ENCODE peak calls at places on chromosomes 13 and 19, in seven cellular contexts. One of them, this sample, is unnamed.

GRCh38 chr13:23433171-23434153 is at the start of gene SACS:
- DNase-seq in heart left ventricle: no peak
- DNase-seq in esophagus muscularis mucosa: peak; percentile 91
- DNase-seq in thyroid gland: no peak
- DNase-seq in adrenal gland: peak; percentile 61
- DNase-seq in uterus: no peak
- DNase-seq in H1: peak; percentile 83
- DNase-seq in this sample: no peak

GRCh38 chr13:44884076-44884729 is 105.1 kb downstream of the NUFIP1 start:
- DNase-seq in uterus: no peak
- DNase-seq in esophagus muscularis mucosa: no peak
- DNase-seq in H1: no peak
- DNase-seq in thyroid gland: no peak
- DNase-seq in heart left ventricle: no peak
- DNase-seq in adrenal gland: no peak
- DNase-seq in this sample: no peak

GRCh38 chr19:310141-310651 is 19.0 kb upstream of the PLPP2 start:
- DNase-seq in uterus: peak; percentile 24
- DNase-seq in H1: no peak
- DNase-seq in thyroid gland: no peak
- DNase-seq in heart left ventricle: no peak
- DNase-seq in esophagus muscularis mucosa: no peak
- DNase-seq in adrenal gland: no peak
- DNase-seq in this sample: peak; percentile 79

GRCh38 chr13:45349438-45349837 is 8.5 kb upstream of the TPT1 start:
- DNase-seq in adrenal gland: no peak
- DNase-seq in H1: no peak
- DNase-seq in heart left ventricle: no peak
- DNase-seq in uterus: no peak
- DNase-seq in esophagus muscularis mucosa: no peak
- DNase-seq in thyroid gland: no peak
- DNase-seq in this sample: no peak

GRCh38 chr13:27665333-27665732 is 43.6 kb downstream of the POLR1D start:
- DNase-seq in uterus: no peak
- DNase-seq in esophagus muscularis mucosa: no peak
- DNase-seq in H1: no peak
- DNase-seq in adrenal gland: no peak
- DNase-seq in thyroid gland: no peak
- DNase-seq in heart left ventricle: no peak
- DNase-seq in this sample: no peak

GRCh38 chr19:31511098-31511497 is 161.9 kb upstream of the TSHZ3 start:
- DNase-seq in thyroid gland: no peak
- DNase-seq in H1: peak; percentile 16
- DNase-seq in heart left ventricle: no peak
- DNase-seq in esophagus muscularis mucosa: peak; percentile 85
- DNase-seq in uterus: no peak
- DNase-seq in adrenal gland: no peak
- DNase-seq in this sample: no peak

GRCh38 chr19:50555447-50556235 is 12.6 kb downstream of the LRRC4B start:
- DNase-seq in esophagus muscularis mucosa: no peak
- DNase-seq in heart left ventricle: no peak
- DNase-seq in H1: peak; percentile 67
- DNase-seq in adrenal gland: no peak
- DNase-seq in thyroid gland: no peak
- DNase-seq in uterus: no peak
- DNase-seq in this sample: no peak

GRCh38 chr19:28691683-28692082 is 521.3 kb downstream of the UQCRFS1 start:
- DNase-seq in uterus: no peak
- DNase-seq in H1: no peak
- DNase-seq in heart left ventricle: no peak
- DNase-seq in thyroid gland: no peak
- DNase-seq in adrenal gland: no peak
- DNase-seq in esophagus muscularis mucosa: no peak
- DNase-seq in this sample: no peak

GRCh38 chr19:38145627-38146026 is 78.4 kb downstream of the DPF1 start:
- DNase-seq in uterus: no peak
- DNase-seq in H1: no peak
- DNase-seq in esophagus muscularis mucosa: no peak
- DNase-seq in adrenal gland: no peak
- DNase-seq in thyroid gland: no peak
- DNase-seq in heart left ventricle: no peak
- DNase-seq in this sample: no peak

GRCh38 chr13:44934724-44935123 is 54.5 kb downstream of the NUFIP1 start:
- DNase-seq in thyroid gland: no peak
- DNase-seq in heart left ventricle: no peak
- DNase-seq in esophagus muscularis mucosa: no peak
- DNase-seq in adrenal gland: no peak
- DNase-seq in uterus: no peak
- DNase-seq in H1: no peak
- DNase-seq in this sample: no peak

GRCh38 chr13:51479199-51479523 is 26.3 kb upstream of the INTS6 start:
- DNase-seq in thyroid gland: no peak
- DNase-seq in esophagus muscularis mucosa: no peak
- DNase-seq in heart left ventricle: no peak
- DNase-seq in uterus: no peak
- DNase-seq in H1: no peak
- DNase-seq in adrenal gland: no peak
- DNase-seq in this sample: no peak

GRCh38 chr13:24683833-24684599 is 3.8 kb downstream of the ATP12A start:
- DNase-seq in H1: peak; percentile 88
- DNase-seq in heart left ventricle: peak; percentile 41
- DNase-seq in thyroid gland: peak; percentile 75
- DNase-seq in uterus: no peak
- DNase-seq in esophagus muscularis mucosa: no peak
- DNase-seq in adrenal gland: peak; percentile 73
- DNase-seq in this sample: peak; percentile 63

GRCh38 chr13:41494202-41494601 is 36.9 kb downstream of the RGCC start:
- DNase-seq in H1: no peak
- DNase-seq in heart left ventricle: peak; percentile 64
- DNase-seq in uterus: no peak
- DNase-seq in thyroid gland: no peak
- DNase-seq in adrenal gland: no peak
- DNase-seq in esophagus muscularis mucosa: peak; percentile 89
- DNase-seq in this sample: no peak

GRCh38 chr13:27919934-27920676 is at the start of gene PDX1:
- DNase-seq in adrenal gland: no peak
- DNase-seq in uterus: no peak
- DNase-seq in heart left ventricle: no peak
- DNase-seq in thyroid gland: peak; percentile 21
- DNase-seq in H1: peak; percentile 81
- DNase-seq in esophagus muscularis mucosa: no peak
- DNase-seq in this sample: no peak

GRCh38 chr19:50720921-50721291 is 1.3 kb upstream of the SHANK1 start:
- DNase-seq in esophagus muscularis mucosa: no peak
- DNase-seq in adrenal gland: no peak
- DNase-seq in thyroid gland: no peak
- DNase-seq in heart left ventricle: no peak
- DNase-seq in uterus: no peak
- DNase-seq in H1: peak; percentile 61
- DNase-seq in this sample: no peak

GRCh38 chr19:46719629-46720515 is 3.0 kb upstream of the PRKD2 start:
- DNase-seq in adrenal gland: no peak
- DNase-seq in uterus: no peak
- DNase-seq in esophagus muscularis mucosa: no peak
- DNase-seq in heart left ventricle: no peak
- DNase-seq in thyroid gland: no peak
- DNase-seq in H1: no peak
- DNase-seq in this sample: no peak

GRCh38 chr19:46720516-46721239 is 3.8 kb upstream of the PRKD2 start:
- DNase-seq in esophagus muscularis mucosa: no peak
- DNase-seq in uterus: no peak
- DNase-seq in thyroid gland: no peak
- DNase-seq in adrenal gland: no peak
- DNase-seq in heart left ventricle: no peak
- DNase-seq in H1: no peak
- DNase-seq in this sample: no peak

GRCh38 chr19:46718157-46718933 is 1.4 kb upstream of the PRKD2 start:
- DNase-seq in H1: peak; percentile 61
- DNase-seq in adrenal gland: peak; percentile 53
- DNase-seq in esophagus muscularis mucosa: no peak
- DNase-seq in thyroid gland: peak; percentile 28
- DNase-seq in uterus: no peak
- DNase-seq in heart left ventricle: no peak
- DNase-seq in this sample: peak; percentile 79

GRCh38 chr19:46717716-46718143 is 816 bp upstream of the PRKD2 start:
- DNase-seq in thyroid gland: no peak
- DNase-seq in esophagus muscularis mucosa: no peak
- DNase-seq in H1: peak; percentile 58
- DNase-seq in adrenal gland: no peak
- DNase-seq in heart left ventricle: no peak
- DNase-seq in uterus: no peak
- DNase-seq in this sample: peak; percentile 79

GRCh38 chr19:46718934-46719551 is 2.1 kb upstream of the PRKD2 start:
- DNase-seq in adrenal gland: no peak
- DNase-seq in heart left ventricle: no peak
- DNase-seq in esophagus muscularis mucosa: no peak
- DNase-seq in H1: no peak
- DNase-seq in thyroid gland: no peak
- DNase-seq in uterus: no peak
- DNase-seq in this sample: no peak
- TF ChIP-seq POLR2A in adrenal gland: no peak
- TF ChIP-seq POLR2A in heart left ventricle: no peak
- TF ChIP-seq POLR2A in esophagus muscularis mucosa: no peak
- TF ChIP-seq POLR2A in H1: no peak
- TF ChIP-seq POLR2A in thyroid gland: no peak
- TF ChIP-seq POLR2A in uterus: no peak
- TF ChIP-seq POLR2A in this sample: no peak

GRCh38 chr13:21894703-21895699 is 224.1 kb downstream of the FGF9 start:
- DNase-seq in esophagus muscularis mucosa: no peak
- DNase-seq in thyroid gland: no peak
- DNase-seq in adrenal gland: no peak
- DNase-seq in H1: no peak
- DNase-seq in heart left ventricle: no peak
- DNase-seq in uterus: no peak
- DNase-seq in this sample: no peak
- TF ChIP-seq POLR2A in esophagus muscularis mucosa: no peak
- TF ChIP-seq POLR2A in thyroid gland: no peak
- TF ChIP-seq POLR2A in adrenal gland: no peak
- TF ChIP-seq POLR2A in H1: no peak
- TF ChIP-seq POLR2A in heart left ventricle: no peak
- TF ChIP-seq POLR2A in uterus: no peak
- TF ChIP-seq POLR2A in this sample: no peak

GRCh38 chr13:79667771-79668170 is 186.8 kb downstream of the NDFIP2 start:
- DNase-seq in heart left ventricle: no peak
- DNase-seq in adrenal gland: no peak
- DNase-seq in uterus: no peak
- DNase-seq in esophagus muscularis mucosa: no peak
- DNase-seq in thyroid gland: no peak
- DNase-seq in H1: no peak
- DNase-seq in this sample: no peak

GRCh38 chr13:79660361-79660760 is 179.4 kb downstream of the NDFIP2 start:
- DNase-seq in adrenal gland: no peak
- DNase-seq in heart left ventricle: no peak
- DNase-seq in esophagus muscularis mucosa: no peak
- DNase-seq in thyroid gland: no peak
- DNase-seq in H1: no peak
- DNase-seq in uterus: no peak
- DNase-seq in this sample: no peak

GRCh38 chr13:79662882-79663281 is 181.9 kb downstream of the NDFIP2 start:
- DNase-seq in adrenal gland: no peak
- DNase-seq in uterus: no peak
- DNase-seq in heart left ventricle: no peak
- DNase-seq in H1: no peak
- DNase-seq in thyroid gland: no peak
- DNase-seq in esophagus muscularis mucosa: no peak
- DNase-seq in this sample: no peak

GRCh38 chr13:79663420-79663819 is 182.5 kb downstream of the NDFIP2 start:
- DNase-seq in heart left ventricle: no peak
- DNase-seq in esophagus muscularis mucosa: no peak
- DNase-seq in adrenal gland: no peak
- DNase-seq in thyroid gland: no peak
- DNase-seq in uterus: no peak
- DNase-seq in H1: no peak
- DNase-seq in this sample: no peak

GRCh38 chr13:79663977-79664636 is 183.2 kb downstream of the NDFIP2 start:
- DNase-seq in adrenal gland: no peak
- DNase-seq in thyroid gland: no peak
- DNase-seq in esophagus muscularis mucosa: no peak
- DNase-seq in uterus: no peak
- DNase-seq in heart left ventricle: peak; percentile 37
- DNase-seq in H1: no peak
- DNase-seq in this sample: no peak
- TF ChIP-seq POLR2A in adrenal gland: no peak
- TF ChIP-seq POLR2A in thyroid gland: no peak
- TF ChIP-seq POLR2A in esophagus muscularis mucosa: no peak
- TF ChIP-seq POLR2A in uterus: no peak
- TF ChIP-seq POLR2A in heart left ventricle: no peak
- TF ChIP-seq POLR2A in H1: no peak
- TF ChIP-seq POLR2A in this sample: no peak

DNA sequence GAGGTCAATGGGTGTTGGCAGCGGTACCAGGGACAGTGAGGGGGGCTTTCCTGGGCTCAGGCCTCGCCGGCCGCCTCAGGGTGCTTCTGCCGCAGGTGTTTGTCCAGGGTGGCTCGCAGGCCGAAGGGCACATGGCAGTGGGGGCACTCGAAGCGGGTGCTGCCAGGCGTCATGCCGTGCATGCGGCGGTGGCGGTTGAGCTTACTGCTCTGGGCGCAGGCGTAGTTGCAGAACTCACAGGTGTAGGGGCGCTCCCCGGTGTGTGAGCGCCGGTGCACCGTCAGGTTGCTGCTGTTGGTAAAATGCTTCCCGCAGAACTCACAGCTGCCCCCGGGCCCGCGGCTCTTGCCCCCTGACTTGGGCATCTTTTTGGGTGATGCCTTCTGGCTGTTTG is 4.7 kb downstream of the ZNF296 start:
- DNase-seq in H1: no peak
- DNase-seq in esophagus muscularis mucosa: no peak
- DNase-seq in heart left ventricle: no peak
- DNase-seq in uterus: no peak
- DNase-seq in adrenal gland: no peak
- DNase-seq in thyroid gland: no peak
- DNase-seq in this sample: no peak
- TF ChIP-seq POLR2A in H1: no peak
- TF ChIP-seq POLR2A in esophagus muscularis mucosa: no peak
- TF ChIP-seq POLR2A in heart left ventricle: no peak
- TF ChIP-seq POLR2A in uterus: no peak
- TF ChIP-seq POLR2A in adrenal gland: no peak
- TF ChIP-seq POLR2A in thyroid gland: no peak
- TF ChIP-seq POLR2A in this sample: no peak